ENCODE peak calls at places on chromosome 12, in six cellular contexts. P, S, U, H, N and K are unnamed samples.

GRCh38 chr12:62268956-62269355 is 8.8 kb downstream of the USP15 start:
- DNase-seq in P (no peak), N (no peak), S (no peak), H (no peak), U (no peak), K (no peak)

GRCh38 chr12:106906715-106907114 is 49.0 kb upstream of the TMEM263 start:
- DNase-seq in S (no peak), P (no peak), N (no peak), U (no peak), H (no peak), K (no peak)

GRCh38 chr12:104998423-104999346 is 12.6 kb downstream of the NOPCHAP1 start:
- DNase-seq in U (no peak), P (peak), H (peak), S (no peak), N (no peak), K (no peak)

GRCh38 chr12:27158322-27158721 is 75.9 kb upstream of the C12orf71 start:
- DNase-seq in S (no peak), U (no peak), P (no peak), H (no peak), N (no peak), K (no peak)

GRCh38 chr12:33440477-33440876 is 858 bp upstream of the SYT10 start:
- DNase-seq in N (no peak), U (no peak), H (no peak), S (no peak), P (no peak), K (no peak)

GRCh38 chr12:130832561-130833209 is 6.4 kb downstream of the STX2 start:
- DNase-seq in H (no peak), N (no peak), P (no peak), U (peak), S (no peak), K (no peak)

GRCh38 chr12:122827258-122827657 is 8.0 kb upstream of the HIP1R start:
- DNase-seq in P (no peak), N (no peak), S (no peak), H (no peak), U (no peak), K (no peak)

GRCh38 chr12:47843226-47843980 is 23.7 kb upstream of the HDAC7 start:
- DNase-seq in H (no peak), S (no peak), U (no peak), P (peak), N (no peak), K (no peak)

GRCh38 chr12:97524812-97525211 is 62.2 kb downstream of the RMST start:
- DNase-seq in H (no peak), N (no peak), S (no peak), U (no peak), P (no peak), K (no peak)

DNA sequence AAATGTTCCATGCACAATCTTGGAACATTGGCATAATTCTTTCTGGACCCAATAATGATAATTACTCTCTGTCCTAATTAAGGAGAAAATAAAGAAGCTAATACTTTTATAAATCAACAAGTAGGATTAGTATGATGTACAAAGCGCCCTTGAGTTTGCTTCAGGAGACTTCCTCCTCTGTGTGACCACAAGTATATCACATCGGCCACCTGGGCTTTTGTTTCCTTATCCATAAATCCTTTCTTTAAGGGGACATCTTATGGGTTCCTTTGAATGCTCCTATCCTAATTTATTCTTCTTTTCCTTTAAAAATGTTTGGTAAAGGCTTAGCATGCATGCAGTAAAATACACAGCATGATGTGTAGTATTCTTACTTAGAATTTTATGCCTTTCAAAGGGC is 161.8 kb upstream of the PLEKHG7 start:
- DNase-seq in U (no peak), N (no peak), H (no peak), S (no peak), P (no peak), K (no peak)
- H3K27ac ChIP-seq in U (no peak), N (peak), H (no peak), S (no peak), P (no peak), K (peak)

GRCh38 chr12:1488908-1489381 is 105.4 kb downstream of the FBXL14 start:
- DNase-seq in N (no peak), U (no peak), H (no peak), P (no peak), S (no peak), K (no peak)
- TF ChIP-seq POLR2A in N (no peak), U (no peak), H (no peak), P (no peak), S (no peak), K (no peak)

GRCh38 chr12:94534761-94535613 is 75.3 kb upstream of the CEP83 start:
- DNase-seq in P (no peak), S (no peak), H (no peak), U (no peak), N (no peak), K (no peak)

GRCh38 chr12:94536040-94536965 is 76.6 kb upstream of the CEP83 start:
- DNase-seq in U (no peak), P (no peak), H (no peak), N (no peak), S (no peak), K (no peak)

GRCh38 chr12:94535614-94535932 is 75.9 kb upstream of the CEP83 start:
- DNase-seq in H (no peak), U (no peak), P (no peak), N (no peak), S (no peak), K (no peak)

GRCh38 chr12:94534278-94534677 is 74.6 kb upstream of the CEP83 start:
- DNase-seq in P (no peak), H (no peak), N (no peak), S (no peak), U (no peak), K (no peak)

DNA sequence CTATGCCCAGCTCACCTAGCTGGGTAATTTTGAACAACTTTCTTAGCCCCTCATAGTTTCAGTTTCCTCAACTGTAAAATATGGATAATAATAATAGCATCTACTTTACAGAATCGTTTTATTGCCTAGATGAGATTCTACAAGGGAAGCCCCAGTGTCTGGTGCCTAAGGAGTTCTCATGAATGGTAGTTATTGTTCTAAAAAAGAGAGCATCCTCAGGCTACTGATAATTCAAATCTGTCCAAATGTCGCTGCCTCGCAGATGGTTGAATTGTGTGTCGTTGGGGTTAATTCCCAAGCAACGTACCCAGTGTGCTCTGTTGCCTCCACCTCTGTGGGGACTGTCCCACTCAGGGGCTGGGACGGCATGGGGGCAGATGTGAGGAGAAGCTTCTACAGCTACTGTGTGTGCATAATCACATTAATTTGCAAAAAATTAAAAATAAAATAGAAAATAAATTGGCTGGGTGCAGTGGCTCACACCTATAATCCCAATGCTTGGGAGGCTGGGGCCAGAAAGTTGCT is 71.6 kb upstream of the CEP83 start:
- DNase-seq in U (no peak), P (no peak), S (no peak), N (no peak), H (no peak), K (no peak)
- H3K27ac ChIP-seq in U (no peak), P (no peak), S (no peak), N (no peak), H (no peak), K (no peak)

GRCh38 chr12:57693317-57693658 is 644 bp upstream of the OS9 start:
- DNase-seq in N (no peak), U (no peak), S (no peak), H (no peak), P (no peak), K (no peak)

GRCh38 chr12:57692500-57692899 is 1.4 kb upstream of the OS9 start:
- DNase-seq in P (no peak), N (no peak), S (no peak), H (no peak), U (no peak), K (no peak)

GRCh38 chr12:57694459-57695019 is 607 bp downstream of the OS9 start:
- DNase-seq in P (no peak), H (no peak), N (peak), U (no peak), S (peak), K (no peak)

GRCh38 chr12:57695770-57696432 is 2.0 kb downstream of the OS9 start:
- DNase-seq in H (no peak), U (no peak), N (no peak), P (no peak), S (no peak), K (no peak)

GRCh38 chr12:57693659-57694458 is at the start of gene OS9:
- DNase-seq in P (peak), N (peak), S (peak), H (peak), U (peak), K (peak)
- TF ChIP-seq POLR2A in P (peak), N (peak), S (peak), H (no peak), U (peak), K (peak)